ENCODE peak calls at places on chromosomes 16 and 17, in ten cellular contexts. One of them, this sample, is unnamed.
A peak's percentile ranks its signal among the peaks of the same experiment; 100 is the strongest.

GRCh38 chr16:54812229-54812628 is 118.4 kb upstream of the IRX5 start:
- DNase-seq in fibroblast of lung: no peak
- DNase-seq in GM13977: no peak
- DNase-seq in stomach: no peak
- DNase-seq in CD8-positive, alpha-beta T cell: no peak
- DNase-seq in lower leg skin: no peak
- DNase-seq in A549: peak; percentile 17
- DNase-seq in GM12865: no peak
- DNase-seq in dorsolateral prefrontal cortex: no peak
- DNase-seq in psoas muscle: no peak
- DNase-seq in this sample: no peak

GRCh38 chr17:34556384-34556783 is 23.0 kb upstream of the TMEM132E start:
- DNase-seq in fibroblast of lung: no peak
- DNase-seq in GM13977: no peak
- DNase-seq in stomach: no peak
- DNase-seq in CD8-positive, alpha-beta T cell: no peak
- DNase-seq in lower leg skin: no peak
- DNase-seq in A549: no peak
- DNase-seq in GM12865: peak; percentile 4
- DNase-seq in dorsolateral prefrontal cortex: no peak
- DNase-seq in psoas muscle: no peak
- DNase-seq in this sample: no peak

GRCh38 chr17:70423562-70423961 is 254.2 kb downstream of the KCNJ2 start:
- DNase-seq in fibroblast of lung: no peak
- DNase-seq in GM13977: no peak
- DNase-seq in stomach: no peak
- DNase-seq in CD8-positive, alpha-beta T cell: no peak
- DNase-seq in lower leg skin: no peak
- DNase-seq in A549: no peak
- DNase-seq in GM12865: no peak
- DNase-seq in dorsolateral prefrontal cortex: no peak
- DNase-seq in psoas muscle: no peak
- DNase-seq in this sample: no peak

GRCh38 chr16:29756654-29757053 is 10.9 kb upstream of the C16orf54 start:
- DNase-seq in fibroblast of lung: no peak
- DNase-seq in GM13977: no peak
- DNase-seq in stomach: no peak
- DNase-seq in CD8-positive, alpha-beta T cell: peak; percentile 39
- DNase-seq in lower leg skin: no peak
- DNase-seq in A549: no peak
- DNase-seq in GM12865: no peak
- DNase-seq in dorsolateral prefrontal cortex: no peak
- DNase-seq in psoas muscle: no peak
- DNase-seq in this sample: no peak

GRCh38 chr17:38539386-38539785 is 66.4 kb downstream of the SRCIN1 start:
- DNase-seq in fibroblast of lung: no peak
- DNase-seq in GM13977: no peak
- DNase-seq in stomach: no peak
- DNase-seq in CD8-positive, alpha-beta T cell: no peak
- DNase-seq in lower leg skin: no peak
- DNase-seq in A549: no peak
- DNase-seq in GM12865: no peak
- DNase-seq in dorsolateral prefrontal cortex: no peak
- DNase-seq in psoas muscle: no peak
- DNase-seq in this sample: no peak

GRCh38 chr17:17710728-17711541 is 29.7 kb downstream of the RAI1 start:
- DNase-seq in fibroblast of lung: peak; percentile 83
- DNase-seq in GM13977: no peak
- DNase-seq in stomach: peak; percentile 94
- DNase-seq in CD8-positive, alpha-beta T cell: no peak
- DNase-seq in lower leg skin: no peak
- DNase-seq in A549: peak; percentile 95
- DNase-seq in GM12865: no peak
- DNase-seq in dorsolateral prefrontal cortex: peak; percentile 84
- DNase-seq in psoas muscle: no peak
- DNase-seq in this sample: no peak

GRCh38 chr17:44348234-44348987 is 3.3 kb downstream of the GRN start:
- DNase-seq in fibroblast of lung: no peak
- DNase-seq in GM13977: peak; percentile 82
- DNase-seq in stomach: no peak
- DNase-seq in CD8-positive, alpha-beta T cell: no peak
- DNase-seq in lower leg skin: no peak
- DNase-seq in A549: no peak
- DNase-seq in GM12865: peak; percentile 94
- DNase-seq in dorsolateral prefrontal cortex: no peak
- DNase-seq in psoas muscle: no peak
- DNase-seq in this sample: no peak

GRCh38 chr16:54955757-54956156 is 25.1 kb downstream of the IRX5 start:
- DNase-seq in fibroblast of lung: no peak
- DNase-seq in GM13977: no peak
- DNase-seq in stomach: no peak
- DNase-seq in CD8-positive, alpha-beta T cell: no peak
- DNase-seq in lower leg skin: no peak
- DNase-seq in A549: no peak
- DNase-seq in GM12865: no peak
- DNase-seq in dorsolateral prefrontal cortex: no peak
- DNase-seq in psoas muscle: no peak
- DNase-seq in this sample: no peak

GRCh38 chr16:56226187-56226586 is 34.9 kb downstream of the GNAO1 start:
- DNase-seq in fibroblast of lung: no peak
- DNase-seq in GM13977: no peak
- DNase-seq in stomach: no peak
- DNase-seq in CD8-positive, alpha-beta T cell: no peak
- DNase-seq in lower leg skin: no peak
- DNase-seq in A549: no peak
- DNase-seq in GM12865: no peak
- DNase-seq in dorsolateral prefrontal cortex: no peak
- DNase-seq in psoas muscle: peak; percentile 22
- DNase-seq in this sample: no peak

GRCh38 chr17:60601443-60602384 is 1.7 kb downstream of the PPM1D start:
- DNase-seq in fibroblast of lung: peak; percentile 91
- DNase-seq in GM13977: peak; percentile 52
- DNase-seq in stomach: peak; percentile 53
- DNase-seq in CD8-positive, alpha-beta T cell: peak; percentile 24
- DNase-seq in lower leg skin: no peak
- DNase-seq in A549: peak; percentile 74
- DNase-seq in GM12865: peak; percentile 71
- DNase-seq in dorsolateral prefrontal cortex: no peak
- DNase-seq in psoas muscle: no peak
- DNase-seq in this sample: no peak

GRCh38 chr16:48499822-48500440 is 110.0 kb downstream of the N4BP1 start:
- DNase-seq in fibroblast of lung: peak; percentile 98
- DNase-seq in GM13977: no peak
- DNase-seq in stomach: no peak
- DNase-seq in CD8-positive, alpha-beta T cell: no peak
- DNase-seq in lower leg skin: peak; percentile 71
- DNase-seq in A549: peak; percentile 77
- DNase-seq in GM12865: no peak
- DNase-seq in dorsolateral prefrontal cortex: no peak
- DNase-seq in psoas muscle: no peak
- DNase-seq in this sample: no peak

DNA sequence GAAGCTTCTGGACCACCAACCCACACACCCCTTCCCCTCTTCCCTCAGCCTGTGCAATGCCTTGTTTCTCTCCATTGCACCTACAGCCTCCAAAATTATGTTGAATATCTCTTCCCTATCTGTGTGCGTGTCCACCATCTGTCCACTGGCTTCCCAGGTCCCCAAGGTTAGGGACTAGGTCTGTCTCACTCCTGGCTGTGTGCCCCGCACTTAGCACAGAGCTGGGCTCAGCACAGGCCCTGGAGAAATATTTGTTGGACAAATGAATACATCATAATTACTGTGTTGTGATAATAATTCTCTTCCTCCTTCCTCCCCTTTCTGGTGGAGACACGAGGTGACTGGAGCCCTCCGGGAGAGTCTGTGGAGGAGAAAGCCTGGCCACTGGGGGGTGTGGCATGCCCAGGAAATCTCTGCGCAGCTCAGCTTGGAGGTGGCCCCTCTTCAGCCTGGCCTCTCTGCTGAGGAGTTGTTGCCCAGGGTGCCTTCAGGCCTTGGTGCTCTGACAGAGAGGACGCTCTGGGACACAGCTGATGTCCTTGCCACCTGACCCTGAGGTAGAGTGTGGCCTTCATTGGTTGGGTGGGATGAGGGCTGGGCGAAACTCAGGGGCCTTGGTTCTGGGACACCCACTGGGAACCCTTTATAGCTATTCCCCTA is 3.3 kb upstream of the BRD7 start:
- DNase-seq in fibroblast of lung: peak; percentile 21
- DNase-seq in GM13977: no peak
- DNase-seq in stomach: no peak
- DNase-seq in CD8-positive, alpha-beta T cell: no peak
- DNase-seq in lower leg skin: no peak
- DNase-seq in A549: no peak
- DNase-seq in GM12865: peak; percentile 18
- DNase-seq in dorsolateral prefrontal cortex: peak; percentile 75
- DNase-seq in psoas muscle: no peak
- DNase-seq in this sample: no peak
- TF ChIP-seq CTCF in fibroblast of lung: peak; percentile 30
- TF ChIP-seq CTCF in GM13977: peak; percentile 27
- TF ChIP-seq CTCF in stomach: no peak
- TF ChIP-seq CTCF in CD8-positive, alpha-beta T cell: no peak
- TF ChIP-seq CTCF in lower leg skin: no peak
- TF ChIP-seq CTCF in A549: no peak
- TF ChIP-seq CTCF in GM12865: peak; percentile 3
- TF ChIP-seq CTCF in dorsolateral prefrontal cortex: peak; percentile 79
- TF ChIP-seq CTCF in psoas muscle: no peak
- TF ChIP-seq CTCF in this sample: peak; percentile 44

GRCh38 chr17:50180593-50180992 is 14.8 kb downstream of the SGCA start:
- DNase-seq in fibroblast of lung: no peak
- DNase-seq in GM13977: no peak
- DNase-seq in stomach: no peak
- DNase-seq in CD8-positive, alpha-beta T cell: no peak
- DNase-seq in lower leg skin: no peak
- DNase-seq in A549: no peak
- DNase-seq in GM12865: no peak
- DNase-seq in dorsolateral prefrontal cortex: no peak
- DNase-seq in psoas muscle: peak; percentile 8
- DNase-seq in this sample: no peak
- TF ChIP-seq CTCF in fibroblast of lung: no peak
- TF ChIP-seq CTCF in GM13977: no peak
- TF ChIP-seq CTCF in stomach: no peak
- TF ChIP-seq CTCF in CD8-positive, alpha-beta T cell: no peak
- TF ChIP-seq CTCF in lower leg skin: no peak
- TF ChIP-seq CTCF in A549: no peak
- TF ChIP-seq CTCF in GM12865: no peak
- TF ChIP-seq CTCF in dorsolateral prefrontal cortex: no peak
- TF ChIP-seq CTCF in psoas muscle: no peak
- TF ChIP-seq CTCF in this sample: no peak

DNA sequence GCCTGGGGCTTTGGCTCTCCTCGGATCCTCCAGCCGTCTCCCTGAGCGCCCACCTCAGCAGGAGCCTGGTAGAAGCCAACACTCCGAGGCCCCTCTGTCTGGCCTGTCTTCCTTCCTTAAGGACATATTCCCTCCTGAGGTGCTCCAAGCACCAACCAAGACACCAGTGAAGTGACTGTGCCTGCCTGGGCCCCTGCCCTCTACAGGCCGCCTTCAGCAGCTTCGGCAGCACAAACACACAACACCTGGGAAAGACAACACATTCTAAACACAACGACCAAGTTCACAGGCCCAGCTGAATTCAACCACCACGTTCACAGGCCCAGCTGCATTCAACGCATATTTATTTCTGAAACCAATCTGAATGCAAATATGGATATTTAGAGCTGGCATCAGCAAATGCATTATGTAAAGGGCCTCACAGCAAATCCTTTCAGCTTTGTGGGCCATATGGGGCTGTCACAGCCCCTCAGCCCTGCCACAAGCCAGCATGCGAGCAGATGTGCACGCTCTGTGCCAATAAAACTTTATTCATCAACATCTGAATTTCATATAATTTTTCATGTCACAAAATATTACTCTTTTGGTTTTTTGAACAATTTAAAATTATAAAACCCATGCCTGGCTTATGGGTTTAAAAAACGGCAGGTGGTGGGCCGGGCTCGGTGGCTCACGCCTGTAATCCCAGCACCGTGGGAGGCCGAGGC is 12.2 kb downstream of the GALNS start:
- DNase-seq in fibroblast of lung: no peak
- DNase-seq in GM13977: no peak
- DNase-seq in stomach: no peak
- DNase-seq in CD8-positive, alpha-beta T cell: no peak
- DNase-seq in lower leg skin: no peak
- DNase-seq in A549: peak; percentile 25
- DNase-seq in GM12865: no peak
- DNase-seq in dorsolateral prefrontal cortex: no peak
- DNase-seq in psoas muscle: no peak
- DNase-seq in this sample: no peak
- TF ChIP-seq CTCF in fibroblast of lung: no peak
- TF ChIP-seq CTCF in GM13977: no peak
- TF ChIP-seq CTCF in stomach: no peak
- TF ChIP-seq CTCF in CD8-positive, alpha-beta T cell: no peak
- TF ChIP-seq CTCF in lower leg skin: no peak
- TF ChIP-seq CTCF in A549: no peak
- TF ChIP-seq CTCF in GM12865: no peak
- TF ChIP-seq CTCF in dorsolateral prefrontal cortex: no peak
- TF ChIP-seq CTCF in psoas muscle: no peak
- TF ChIP-seq CTCF in this sample: no peak

GRCh38 chr16:3144331-3144881 is 9.6 kb downstream of the ZNF213 start:
- DNase-seq in fibroblast of lung: no peak
- DNase-seq in GM13977: no peak
- DNase-seq in stomach: no peak
- DNase-seq in CD8-positive, alpha-beta T cell: no peak
- DNase-seq in lower leg skin: no peak
- DNase-seq in A549: no peak
- DNase-seq in GM12865: no peak
- DNase-seq in dorsolateral prefrontal cortex: no peak
- DNase-seq in psoas muscle: peak; percentile 32
- DNase-seq in this sample: no peak

GRCh38 chr16:3145660-3146059 is 10.8 kb downstream of the ZNF213 start:
- DNase-seq in fibroblast of lung: no peak
- DNase-seq in GM13977: no peak
- DNase-seq in stomach: no peak
- DNase-seq in CD8-positive, alpha-beta T cell: no peak
- DNase-seq in lower leg skin: no peak
- DNase-seq in A549: no peak
- DNase-seq in GM12865: no peak
- DNase-seq in dorsolateral prefrontal cortex: no peak
- DNase-seq in psoas muscle: peak; percentile 17
- DNase-seq in this sample: no peak

GRCh38 chr16:3143189-3143588 is 8.4 kb downstream of the ZNF213 start:
- DNase-seq in fibroblast of lung: no peak
- DNase-seq in GM13977: no peak
- DNase-seq in stomach: no peak
- DNase-seq in CD8-positive, alpha-beta T cell: no peak
- DNase-seq in lower leg skin: no peak
- DNase-seq in A549: no peak
- DNase-seq in GM12865: no peak
- DNase-seq in dorsolateral prefrontal cortex: no peak
- DNase-seq in psoas muscle: no peak
- DNase-seq in this sample: no peak

GRCh38 chr16:3143598-3144330 is 8.9 kb downstream of the ZNF213 start:
- DNase-seq in fibroblast of lung: no peak
- DNase-seq in GM13977: no peak
- DNase-seq in stomach: no peak
- DNase-seq in CD8-positive, alpha-beta T cell: no peak
- DNase-seq in lower leg skin: no peak
- DNase-seq in A549: no peak
- DNase-seq in GM12865: no peak
- DNase-seq in dorsolateral prefrontal cortex: no peak
- DNase-seq in psoas muscle: peak; percentile 77
- DNase-seq in this sample: no peak

GRCh38 chr16:3145151-3145550 is 10.3 kb downstream of the ZNF213 start:
- DNase-seq in fibroblast of lung: no peak
- DNase-seq in GM13977: no peak
- DNase-seq in stomach: no peak
- DNase-seq in CD8-positive, alpha-beta T cell: no peak
- DNase-seq in lower leg skin: no peak
- DNase-seq in A549: no peak
- DNase-seq in GM12865: no peak
- DNase-seq in dorsolateral prefrontal cortex: no peak
- DNase-seq in psoas muscle: no peak
- DNase-seq in this sample: no peak
- TF ChIP-seq CTCF in fibroblast of lung: no peak
- TF ChIP-seq CTCF in GM13977: no peak
- TF ChIP-seq CTCF in stomach: no peak
- TF ChIP-seq CTCF in CD8-positive, alpha-beta T cell: no peak
- TF ChIP-seq CTCF in lower leg skin: no peak
- TF ChIP-seq CTCF in A549: no peak
- TF ChIP-seq CTCF in GM12865: no peak
- TF ChIP-seq CTCF in dorsolateral prefrontal cortex: no peak
- TF ChIP-seq CTCF in psoas muscle: no peak
- TF ChIP-seq CTCF in this sample: no peak